ENCODE peak calls at places on chromosomes 1 and 21, in eight cellular contexts. One of them, this sample, is unnamed.

GRCh38 chr1:204569478-204569877 is 53.3 kb downstream of the MDM4 start:
- DNase-seq in vagina: no peak
- DNase-seq in breast epithelium: no peak
- DNase-seq in ovary: no peak
- DNase-seq in amygdala: no peak
- DNase-seq in T follicular helper cell: no peak
- DNase-seq in activated CD4-positive, alpha-beta memory T cell treated with anti-CD3 and anti-CD28 coated beads, Interleukin-2, amount 10 ng/mL, durations not matched to agents 7 days and 5 days: no peak
- DNase-seq in stimulated activated CD4-positive, alpha-beta T cell treated with anti-CD3 and anti-CD28 coated beads, Interleukin-1b, Interleukin-23, amount 100 ng/mL, for 24 hours: no peak
- DNase-seq in this sample: no peak

GRCh38 chr1:3101127-3101939 is 32.3 kb downstream of the PRDM16 start:
- DNase-seq in vagina: no peak
- DNase-seq in breast epithelium: no peak
- DNase-seq in ovary: no peak
- DNase-seq in amygdala: no peak
- DNase-seq in T follicular helper cell: no peak
- DNase-seq in activated CD4-positive, alpha-beta memory T cell treated with anti-CD3 and anti-CD28 coated beads, Interleukin-2, amount 10 ng/mL, durations not matched to agents 7 days and 5 days: no peak
- DNase-seq in stimulated activated CD4-positive, alpha-beta T cell treated with anti-CD3 and anti-CD28 coated beads, Interleukin-1b, Interleukin-23, amount 100 ng/mL, for 24 hours: no peak
- DNase-seq in this sample: no peak

GRCh38 chr1:67144696-67145095 is 9.9 kb upstream of the C1orf141 start:
- DNase-seq in vagina: no peak
- DNase-seq in breast epithelium: no peak
- DNase-seq in ovary: no peak
- DNase-seq in amygdala: no peak
- DNase-seq in T follicular helper cell: no peak
- DNase-seq in activated CD4-positive, alpha-beta memory T cell treated with anti-CD3 and anti-CD28 coated beads, Interleukin-2, amount 10 ng/mL, durations not matched to agents 7 days and 5 days: peak; percentile 36
- DNase-seq in stimulated activated CD4-positive, alpha-beta T cell treated with anti-CD3 and anti-CD28 coated beads, Interleukin-1b, Interleukin-23, amount 100 ng/mL, for 24 hours: no peak
- DNase-seq in this sample: no peak

GRCh38 chr1:178538192-178538916 is 25.4 kb downstream of the TEX35 start:
- DNase-seq in vagina: peak; percentile 60
- DNase-seq in breast epithelium: no peak
- DNase-seq in ovary: no peak
- DNase-seq in amygdala: no peak
- DNase-seq in T follicular helper cell: no peak
- DNase-seq in activated CD4-positive, alpha-beta memory T cell treated with anti-CD3 and anti-CD28 coated beads, Interleukin-2, amount 10 ng/mL, durations not matched to agents 7 days and 5 days: no peak
- DNase-seq in stimulated activated CD4-positive, alpha-beta T cell treated with anti-CD3 and anti-CD28 coated beads, Interleukin-1b, Interleukin-23, amount 100 ng/mL, for 24 hours: no peak
- DNase-seq in this sample: no peak

GRCh38 chr1:219670426-219671149 is 57.7 kb upstream of the ZC3H11B start:
- DNase-seq in vagina: no peak
- DNase-seq in breast epithelium: no peak
- DNase-seq in ovary: no peak
- DNase-seq in amygdala: no peak
- DNase-seq in T follicular helper cell: no peak
- DNase-seq in activated CD4-positive, alpha-beta memory T cell treated with anti-CD3 and anti-CD28 coated beads, Interleukin-2, amount 10 ng/mL, durations not matched to agents 7 days and 5 days: no peak
- DNase-seq in stimulated activated CD4-positive, alpha-beta T cell treated with anti-CD3 and anti-CD28 coated beads, Interleukin-1b, Interleukin-23, amount 100 ng/mL, for 24 hours: no peak
- DNase-seq in this sample: no peak

GRCh38 chr1:58231204-58231603 is 315.3 kb downstream of the OMA1 start:
- DNase-seq in vagina: no peak
- DNase-seq in breast epithelium: no peak
- DNase-seq in ovary: no peak
- DNase-seq in amygdala: no peak
- DNase-seq in T follicular helper cell: no peak
- DNase-seq in activated CD4-positive, alpha-beta memory T cell treated with anti-CD3 and anti-CD28 coated beads, Interleukin-2, amount 10 ng/mL, durations not matched to agents 7 days and 5 days: no peak
- DNase-seq in stimulated activated CD4-positive, alpha-beta T cell treated with anti-CD3 and anti-CD28 coated beads, Interleukin-1b, Interleukin-23, amount 100 ng/mL, for 24 hours: no peak
- DNase-seq in this sample: no peak

GRCh38 chr1:94045465-94046056 is 75.4 kb downstream of the ABCA4 start:
- DNase-seq in vagina: no peak
- DNase-seq in breast epithelium: peak; percentile 75
- DNase-seq in ovary: peak; percentile 85
- DNase-seq in amygdala: peak; percentile 22
- DNase-seq in T follicular helper cell: no peak
- DNase-seq in activated CD4-positive, alpha-beta memory T cell treated with anti-CD3 and anti-CD28 coated beads, Interleukin-2, amount 10 ng/mL, durations not matched to agents 7 days and 5 days: peak; percentile 40
- DNase-seq in stimulated activated CD4-positive, alpha-beta T cell treated with anti-CD3 and anti-CD28 coated beads, Interleukin-1b, Interleukin-23, amount 100 ng/mL, for 24 hours: peak; percentile 11
- DNase-seq in this sample: peak; percentile 96

GRCh38 chr1:10776206-10776905 is 20.1 kb downstream of the CASZ1 start:
- DNase-seq in vagina: no peak
- DNase-seq in breast epithelium: peak; percentile 74
- DNase-seq in ovary: no peak
- DNase-seq in amygdala: no peak
- DNase-seq in T follicular helper cell: no peak
- DNase-seq in activated CD4-positive, alpha-beta memory T cell treated with anti-CD3 and anti-CD28 coated beads, Interleukin-2, amount 10 ng/mL, durations not matched to agents 7 days and 5 days: no peak
- DNase-seq in stimulated activated CD4-positive, alpha-beta T cell treated with anti-CD3 and anti-CD28 coated beads, Interleukin-1b, Interleukin-23, amount 100 ng/mL, for 24 hours: no peak
- DNase-seq in this sample: no peak

GRCh38 chr21:38804617-38805281 is 980 bp upstream of the ETS2 start:
- DNase-seq in vagina: no peak
- DNase-seq in breast epithelium: peak; percentile 65
- DNase-seq in ovary: peak; percentile 83
- DNase-seq in amygdala: peak; percentile 43
- DNase-seq in T follicular helper cell: no peak
- DNase-seq in activated CD4-positive, alpha-beta memory T cell treated with anti-CD3 and anti-CD28 coated beads, Interleukin-2, amount 10 ng/mL, durations not matched to agents 7 days and 5 days: peak; percentile 35
- DNase-seq in stimulated activated CD4-positive, alpha-beta T cell treated with anti-CD3 and anti-CD28 coated beads, Interleukin-1b, Interleukin-23, amount 100 ng/mL, for 24 hours: peak; percentile 15
- DNase-seq in this sample: peak; percentile 90

GRCh38 chr1:227779651-227780050 is 35.8 kb upstream of the PRSS38 start:
- DNase-seq in vagina: no peak
- DNase-seq in breast epithelium: peak; percentile 46
- DNase-seq in ovary: no peak
- DNase-seq in amygdala: no peak
- DNase-seq in T follicular helper cell: no peak
- DNase-seq in activated CD4-positive, alpha-beta memory T cell treated with anti-CD3 and anti-CD28 coated beads, Interleukin-2, amount 10 ng/mL, durations not matched to agents 7 days and 5 days: peak; percentile 5
- DNase-seq in stimulated activated CD4-positive, alpha-beta T cell treated with anti-CD3 and anti-CD28 coated beads, Interleukin-1b, Interleukin-23, amount 100 ng/mL, for 24 hours: no peak
- DNase-seq in this sample: no peak

GRCh38 chr1:52927219-52928082 is at the start of gene SCP2:
- DNase-seq in vagina: no peak
- DNase-seq in breast epithelium: peak; percentile 73
- DNase-seq in ovary: peak; percentile 86
- DNase-seq in amygdala: peak; percentile 72
- DNase-seq in T follicular helper cell: peak; percentile 71
- DNase-seq in activated CD4-positive, alpha-beta memory T cell treated with anti-CD3 and anti-CD28 coated beads, Interleukin-2, amount 10 ng/mL, durations not matched to agents 7 days and 5 days: peak; percentile 80
- DNase-seq in stimulated activated CD4-positive, alpha-beta T cell treated with anti-CD3 and anti-CD28 coated beads, Interleukin-1b, Interleukin-23, amount 100 ng/mL, for 24 hours: peak; percentile 73
- DNase-seq in this sample: peak; percentile 93

GRCh38 chr1:157442065-157442464 is 110.2 kb downstream of the FCRL5 start:
- DNase-seq in vagina: no peak
- DNase-seq in breast epithelium: no peak
- DNase-seq in ovary: no peak
- DNase-seq in amygdala: no peak
- DNase-seq in T follicular helper cell: no peak
- DNase-seq in activated CD4-positive, alpha-beta memory T cell treated with anti-CD3 and anti-CD28 coated beads, Interleukin-2, amount 10 ng/mL, durations not matched to agents 7 days and 5 days: no peak
- DNase-seq in stimulated activated CD4-positive, alpha-beta T cell treated with anti-CD3 and anti-CD28 coated beads, Interleukin-1b, Interleukin-23, amount 100 ng/mL, for 24 hours: no peak
- DNase-seq in this sample: no peak

GRCh38 chr1:30807318-30808066 is 49.9 kb upstream of the LAPTM5 start:
- DNase-seq in vagina: no peak
- DNase-seq in breast epithelium: no peak
- DNase-seq in ovary: peak; percentile 35
- DNase-seq in amygdala: no peak
- DNase-seq in T follicular helper cell: no peak
- DNase-seq in activated CD4-positive, alpha-beta memory T cell treated with anti-CD3 and anti-CD28 coated beads, Interleukin-2, amount 10 ng/mL, durations not matched to agents 7 days and 5 days: no peak
- DNase-seq in stimulated activated CD4-positive, alpha-beta T cell treated with anti-CD3 and anti-CD28 coated beads, Interleukin-1b, Interleukin-23, amount 100 ng/mL, for 24 hours: no peak
- DNase-seq in this sample: peak; percentile 73

GRCh38 chr1:226044514-226045132 is 17.9 kb upstream of the H3-3A start:
- DNase-seq in vagina: no peak
- DNase-seq in breast epithelium: no peak
- DNase-seq in ovary: peak; percentile 67
- DNase-seq in amygdala: no peak
- DNase-seq in T follicular helper cell: no peak
- DNase-seq in activated CD4-positive, alpha-beta memory T cell treated with anti-CD3 and anti-CD28 coated beads, Interleukin-2, amount 10 ng/mL, durations not matched to agents 7 days and 5 days: no peak
- DNase-seq in stimulated activated CD4-positive, alpha-beta T cell treated with anti-CD3 and anti-CD28 coated beads, Interleukin-1b, Interleukin-23, amount 100 ng/mL, for 24 hours: no peak
- DNase-seq in this sample: no peak

GRCh38 chr1:26900001-26900814 is at the start of gene GPATCH3:
- DNase-seq in vagina: peak; percentile 92
- DNase-seq in breast epithelium: peak; percentile 93
- DNase-seq in ovary: peak; percentile 91
- DNase-seq in amygdala: peak; percentile 86
- DNase-seq in T follicular helper cell: peak; percentile 82
- DNase-seq in activated CD4-positive, alpha-beta memory T cell treated with anti-CD3 and anti-CD28 coated beads, Interleukin-2, amount 10 ng/mL, durations not matched to agents 7 days and 5 days: peak; percentile 90
- DNase-seq in stimulated activated CD4-positive, alpha-beta T cell treated with anti-CD3 and anti-CD28 coated beads, Interleukin-1b, Interleukin-23, amount 100 ng/mL, for 24 hours: peak; percentile 79
- DNase-seq in this sample: peak; percentile 96

This sample was measured in Right ventricle myocardium inferior.